ENCODE peak calls at places on chromosomes 4 and X, in six cellular contexts. J is amygdala; S is stimulated activated CD4-positive, alpha-beta T cell treated with anti-CD3 and anti-CD28 coated beads, Interleukin-4, amount 100 ng/mL, for 48 hours; O is C1 segment of cervical spinal cord; R is sigmoid colon; W is cardiac fibroblast. Y is an unnamed sample.
A peak's percentile ranks its signal among the peaks of the same experiment; 100 is the strongest.

GRCh38 chrX:101407167-101407747 is 468 bp downstream of the GLA start:
- DNase-seq in J (no peak), S (no peak), O (no peak), R (no peak), W (no peak), Y (no peak)

GRCh38 chr4:155676430-155676825 is 9.8 kb downstream of the GUCY1A1 start:
- DNase-seq in J (no peak), S (no peak), O (no peak), R (no peak), W (no peak), Y (peak; percentile 63)

GRCh38 chr4:1171306-1172227 is 816 bp downstream of the SPON2 start:
- DNase-seq in J (no peak), S (peak; percentile 51), O (no peak), R (peak; percentile 71), W (no peak), Y (no peak)

GRCh38 chr4:121192013-121192412 is 27.9 kb upstream of the TNIP3 start:
- DNase-seq in J (no peak), S (no peak), O (no peak), R (no peak), W (peak; percentile 63), Y (no peak)

GRCh38 chrX:18389968-18390367 is 35.4 kb upstream of the CDKL5 start:
- DNase-seq in J (no peak), S (no peak), O (no peak), R (no peak), W (no peak), Y (no peak)

GRCh38 chr4:59243038-59243437 is 1957.1 kb upstream of the ADGRL3 start:
- DNase-seq in J (no peak), S (no peak), O (no peak), R (no peak), W (no peak), Y (no peak)

GRCh38 chrX:31199051-31199769 is 127.4 kb upstream of the FTHL17 start:
- DNase-seq in J (no peak), S (no peak), O (no peak), R (no peak), W (peak; percentile 55), Y (peak; percentile 91)

GRCh38 chr4:125750827-125751466 is 436.2 kb downstream of the FAT4 start:
- DNase-seq in J (no peak), S (no peak), O (peak; percentile 2), R (no peak), W (peak; percentile 86), Y (peak; percentile 65)

GRCh38 chrX:107107459-107107858 is 11.2 kb downstream of the RBM41 start:
- DNase-seq in J (no peak), S (no peak), O (no peak), R (no peak), W (no peak), Y (no peak)

GRCh38 chrX:68433981-68434299 is 645 bp upstream of the OPHN1 start:
- DNase-seq in J (no peak), S (no peak), O (no peak), R (no peak), W (no peak), Y (no peak)

GRCh38 chr4:45662996-45663395 is 460.9 kb downstream of the GABRG1 start:
- DNase-seq in J (peak; percentile 4), S (no peak), O (no peak), R (no peak), W (peak; percentile 76), Y (peak; percentile 1)

GRCh38 chrX:129600981-129601424 is 53.8 kb downstream of the APLN start:
- DNase-seq in J (peak; percentile 13), S (no peak), O (peak; percentile 3), R (no peak), W (peak; percentile 33), Y (peak; percentile 27)

GRCh38 chr4:150308824-150309472 is 230.7 kb downstream of the DCLK2 start:
- DNase-seq in J (no peak), S (no peak), O (no peak), R (no peak), W (peak; percentile 21), Y (no peak)

GRCh38 chrX:78168065-78168464 is 28.6 kb upstream of the TAF9B start:
- DNase-seq in J (no peak), S (no peak), O (no peak), R (no peak), W (peak; percentile 5), Y (no peak)

GRCh38 chr4:25441519-25442117 is 64.6 kb downstream of the ANAPC4 start:
- DNase-seq in J (peak; percentile 6), S (peak; percentile 5), O (no peak), R (no peak), W (peak; percentile 79), Y (peak; percentile 56)

GRCh38 chr4:150152764-150153163 is 74.5 kb downstream of the DCLK2 start:
- DNase-seq in J (no peak), S (no peak), O (no peak), R (no peak), W (peak; percentile 69), Y (no peak)

GRCh38 chr4:124904723-124905390 is 192.3 kb upstream of the ANKRD50 start:
- DNase-seq in J (no peak), S (no peak), O (no peak), R (no peak), W (no peak), Y (no peak)

GRCh38 chr4:180664766-180665368 is 1578.3 kb upstream of the TENM3 start:
- DNase-seq in J (peak; percentile 2), S (peak; percentile 41), O (no peak), R (peak; percentile 72), W (peak; percentile 89), Y (peak; percentile 76)

GRCh38 chrX:40855411-40855810 is 120.1 kb upstream of the MED14 start:
- DNase-seq in J (no peak), S (no peak), O (no peak), R (no peak), W (peak; percentile 46), Y (no peak)

GRCh38 chr4:87003266-87003665 is 68.5 kb downstream of the AFF1 start:
- DNase-seq in J (no peak), S (no peak), O (no peak), R (no peak), W (no peak), Y (no peak)

GRCh38 chr4:22524895-22525294 is 9.0 kb upstream of the ADGRA3 start:
- DNase-seq in J (no peak), S (no peak), O (no peak), R (no peak), W (no peak), Y (no peak)

GRCh38 chrX:17923546-17923945 is 62.4 kb upstream of the RAI2 start:
- DNase-seq in J (no peak), S (no peak), O (no peak), R (no peak), W (no peak), Y (no peak)

GRCh38 chr4:6785572-6785925 is 3.0 kb downstream of the KIAA0232 start:
- DNase-seq in J (no peak), S (no peak), O (no peak), R (no peak), W (no peak), Y (no peak)